ENCODE peak calls at places on chromosomes 12 and 14, in ten cellular contexts. G is HCT116, T is K562, P is brain microvascular endothelial cell, O is Caco-2, X is GM12865, N is fibroblast of pulmonary artery, I is sigmoid colon, R is choroid plexus epithelial cell, Y is tibial artery. C is an unnamed sample.

GRCh38 chr12:124994435-124994975 is 1.1 kb downstream of the BRI3BP start:
- DNase-seq in G (no peak), I (no peak), Y (no peak), O (peak), X (peak), N (no peak), R (no peak), P (no peak), T (peak), C (peak)

GRCh38 chr14:96341323-96341722 is 21.8 kb downstream of the ATG2B start:
- DNase-seq in X (no peak), P (no peak), T (no peak), I (no peak), N (no peak), R (no peak), Y (no peak), G (no peak), O (no peak), C (no peak)

GRCh38 chr12:74449872-74450271 is 87.8 kb upstream of the ATXN7L3B start:
- DNase-seq in N (peak), T (no peak), O (no peak), I (no peak), Y (no peak), G (peak), X (no peak), P (peak), R (peak), C (peak)

GRCh38 chr14:69535230-69535848 is 39.3 kb downstream of the CCDC177 start:
- DNase-seq in N (peak), T (peak), R (peak), X (no peak), O (peak), P (peak), I (no peak), G (peak), Y (peak), C (peak)

GRCh38 chr12:120468846-120469449 is 600 bp downstream of the SRSF9 start:
- DNase-seq in X (no peak), R (no peak), O (peak), I (peak), P (peak), Y (peak), N (no peak), T (peak), G (no peak), C (peak)

GRCh38 chr12:24920141-24920540 is 28.8 kb downstream of the BCAT1 start:
- DNase-seq in P (no peak), T (no peak), I (no peak), Y (no peak), R (no peak), X (no peak), N (no peak), G (no peak), O (no peak), C (no peak)

GRCh38 chr12:32051511-32052299 is 54.9 kb upstream of the BICD1 start:
- DNase-seq in R (peak), Y (no peak), T (peak), I (no peak), P (peak), G (peak), X (no peak), O (no peak), N (peak), C (peak)

GRCh38 chr12:2113501-2113912 is 60.7 kb downstream of the CACNA1C start:
- DNase-seq in N (no peak), T (no peak), O (no peak), X (no peak), I (no peak), R (no peak), G (no peak), P (no peak), Y (no peak), C (no peak)

GRCh38 chr12:54404061-54405004 is 14.7 kb downstream of the ITGA5 start:
- DNase-seq in T (peak), O (peak), R (peak), I (peak), P (no peak), X (peak), Y (peak), G (peak), N (peak), C (peak)

GRCh38 chr12:42584539-42585174 is 4.9 kb downstream of the PRICKLE1 start:
- DNase-seq in Y (no peak), G (no peak), T (no peak), O (no peak), X (no peak), P (no peak), N (no peak), R (peak), I (no peak), C (peak)

GRCh38 chr12:29519585-29520182 is 22.2 kb upstream of the OVCH1 start:
- DNase-seq in O (peak), P (peak), I (no peak), N (peak), X (peak), G (peak), T (peak), R (peak), Y (no peak), C (peak)

GRCh38 chr12:75311369-75311768 is 18.8 kb downstream of the CAPS2 start:
- DNase-seq in P (no peak), I (no peak), O (no peak), Y (no peak), R (no peak), T (no peak), X (no peak), N (no peak), G (no peak), C (no peak)

GRCh38 chr14:25041898-25042297 is 8.0 kb downstream of the STXBP6 start:
- DNase-seq in I (no peak), O (no peak), N (no peak), Y (no peak), P (no peak), T (no peak), R (no peak), G (no peak), X (no peak), C (no peak)

GRCh38 chr14:75418779-75419768 is 8.7 kb upstream of the JDP2 start:
- DNase-seq in X (peak), N (no peak), Y (no peak), R (peak), I (no peak), O (peak), T (peak), G (peak), P (no peak), C (no peak)
- H3K4me3 ChIP-seq in X (no peak), N (no peak), Y (no peak), R (no peak), I (no peak), O (peak), T (peak), G (no peak), P (no peak), C (no peak)

GRCh38 chr12:10084733-10085132 is 14.1 kb downstream of the CLEC1A start:
- DNase-seq in Y (no peak), X (peak), P (no peak), O (no peak), N (no peak), I (no peak), R (no peak), T (no peak), G (no peak), C (no peak)
- TF ChIP-seq CTCF in Y (no peak), X (no peak), P (no peak), O (no peak), N (no peak), I (no peak), R (no peak), T (no peak), G (no peak), C (no peak)

DNA sequence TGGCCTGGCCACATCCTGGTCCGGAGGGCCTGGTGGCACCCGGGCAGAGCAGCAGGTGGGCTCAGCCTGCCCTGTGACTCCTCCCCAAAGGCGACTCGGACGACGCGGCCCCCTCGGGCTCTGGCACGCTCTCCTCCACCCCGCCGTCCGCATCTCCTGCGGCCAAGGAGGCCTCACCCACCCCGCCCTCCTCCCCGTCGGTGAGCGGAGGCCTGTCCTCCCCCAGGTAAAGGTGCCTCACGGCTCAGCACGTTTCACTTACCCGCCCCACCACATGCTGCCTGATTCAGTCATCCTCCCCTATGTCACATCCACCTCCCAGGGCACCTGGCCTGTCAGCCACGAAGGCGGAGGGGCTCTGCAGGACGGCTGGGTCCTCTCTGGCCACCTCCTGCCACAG is 6.8 kb upstream of the TEX22 start:
- DNase-seq in O (no peak), T (no peak), P (no peak), I (no peak), N (no peak), X (no peak), G (no peak), R (no peak), Y (no peak), C (no peak)
- H3K4me3 ChIP-seq in O (no peak), T (no peak), P (no peak), I (no peak), N (no peak), X (no peak), G (no peak), R (no peak), Y (no peak), C (no peak)

GRCh38 chr12:20028033-20028432 is 340.3 kb upstream of the PDE3A start:
- DNase-seq in N (no peak), G (no peak), T (no peak), Y (no peak), P (no peak), O (no peak), R (no peak), I (no peak), X (no peak), C (no peak)

GRCh38 chr12:20018406-20018805 is 349.9 kb upstream of the PDE3A start:
- DNase-seq in N (no peak), Y (no peak), G (no peak), R (no peak), P (no peak), X (no peak), T (no peak), I (no peak), O (peak), C (no peak)

GRCh38 chr12:20024194-20024593 is 344.1 kb upstream of the PDE3A start:
- DNase-seq in I (no peak), T (no peak), Y (no peak), G (no peak), O (no peak), X (no peak), N (peak), R (peak), P (no peak), C (no peak)
- TF ChIP-seq CTCF in I (no peak), T (no peak), Y (no peak), G (no peak), O (no peak), X (no peak), N (no peak), R (no peak), P (no peak), C (no peak)

GRCh38 chr14:57046175-57046574 is 222.5 kb downstream of the EXOC5 start:
- DNase-seq in I (no peak), G (no peak), O (no peak), X (no peak), Y (no peak), T (peak), R (no peak), N (no peak), P (no peak), C (no peak)

GRCh38 chr14:57052705-57053302 is 215.9 kb downstream of the EXOC5 start:
- DNase-seq in G (no peak), R (no peak), N (no peak), P (no peak), X (no peak), Y (no peak), O (no peak), T (no peak), I (no peak), C (no peak)

GRCh38 chr14:57051633-57052032 is 217.1 kb downstream of the EXOC5 start:
- DNase-seq in I (no peak), T (no peak), X (no peak), G (no peak), R (no peak), O (no peak), P (no peak), Y (no peak), N (no peak), C (no peak)

GRCh38 chr14:57049848-57050247 is 218.9 kb downstream of the EXOC5 start:
- DNase-seq in T (no peak), P (no peak), X (no peak), I (no peak), R (no peak), N (no peak), G (no peak), Y (no peak), O (no peak), C (no peak)
- H3K4me3 ChIP-seq in T (no peak), P (no peak), X (no peak), I (no peak), R (no peak), N (no peak), G (no peak), Y (no peak), O (no peak), C (no peak)

GRCh38 chr14:34051966-34052657 is 101.2 kb upstream of the EGLN3 start:
- DNase-seq in N (peak), X (peak), R (peak), Y (peak), T (no peak), G (peak), P (no peak), O (peak), I (no peak), C (peak)

GRCh38 chr14:34055545-34055944 is 104.7 kb upstream of the EGLN3 start:
- DNase-seq in X (no peak), Y (no peak), P (no peak), I (no peak), O (no peak), G (no peak), N (no peak), T (no peak), R (no peak), C (no peak)

GRCh38 chr14:34056081-34056480 is 105.2 kb upstream of the EGLN3 start:
- DNase-seq in T (no peak), I (no peak), P (no peak), X (no peak), Y (no peak), G (no peak), R (peak), O (no peak), N (no peak), C (no peak)

GRCh38 chr14:34052658-34053014 is 101.8 kb upstream of the EGLN3 start:
- DNase-seq in T (peak), Y (peak), X (peak), I (no peak), O (peak), G (peak), N (peak), P (peak), R (peak), C (peak)

DNA sequence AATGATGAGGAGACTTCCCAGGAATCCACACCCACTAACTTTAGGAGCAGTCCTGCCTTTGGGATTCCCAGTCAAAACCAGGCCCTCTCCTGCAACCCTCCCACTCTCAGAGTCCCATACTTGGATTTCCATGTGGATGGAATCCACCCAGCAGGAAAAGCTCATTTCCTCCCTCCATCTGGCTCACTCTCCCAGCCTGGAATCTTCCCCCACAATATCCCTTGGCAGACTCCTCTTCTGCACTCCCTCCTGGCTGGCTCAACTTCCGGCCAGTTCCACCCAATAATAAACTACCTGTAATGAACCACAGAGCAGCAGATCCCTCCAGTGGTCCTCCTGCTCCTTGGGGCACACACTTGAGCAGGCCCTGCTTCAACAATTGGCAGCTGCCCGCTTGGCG is 102.8 kb upstream of the EGLN3 start:
- DNase-seq in Y (peak), R (no peak), N (peak), I (peak), G (no peak), X (no peak), T (no peak), P (no peak), O (no peak), C (no peak)
- TF ChIP-seq CTCF in Y (no peak), R (no peak), N (peak), I (no peak), G (no peak), X (no peak), T (no peak), P (no peak), O (no peak), C (no peak)

GRCh38 chr14:61472025-61472672 is 150.8 kb downstream of the PRKCH start:
- DNase-seq in I (no peak), N (peak), T (no peak), X (peak), Y (peak), P (peak), G (no peak), O (no peak), R (peak), C (peak)
- H3K4me3 ChIP-seq in I (peak), N (peak), T (no peak), X (peak), Y (peak), P (peak), G (no peak), O (no peak), R (peak), C (peak)

GRCh38 chr12:52629251-52630103 is 11.1 kb upstream of the KRT73 start:
- DNase-seq in Y (no peak), N (no peak), I (no peak), P (no peak), G (no peak), X (no peak), O (no peak), T (no peak), R (no peak), C (no peak)
- TF ChIP-seq CTCF in Y (no peak), N (no peak), I (no peak), P (no peak), G (no peak), X (no peak), O (no peak), T (no peak), R (no peak), C (no peak)